ENCODE peak calls at places on chromosome 19, in eight cellular contexts. W is A549, H is fibroblast of pulmonary artery, E is ascending aorta, F is AG04450, I is tibial artery, R is SK-N-SH, A is psoas muscle. M is an unnamed sample.

GRCh38 chr19:8126511-8126910 is 22.9 kb downstream of the FBN3 start:
- DNase-seq in F (no peak), R (no peak), I (no peak), H (no peak), E (no peak), A (no peak), W (no peak), M (no peak)

GRCh38 chr19:43570174-43570791 is 5.0 kb downstream of the XRCC1 start:
- DNase-seq in F (no peak), E (no peak), H (no peak), A (no peak), R (no peak), I (no peak), W (no peak), M (no peak)

GRCh38 chr19:44455100-44455499 is 6.8 kb upstream of the ZNF229 start:
- DNase-seq in W (no peak), F (no peak), A (no peak), R (no peak), E (no peak), I (no peak), H (no peak), M (no peak)

GRCh38 chr19:6312018-6312417 is 21.4 kb downstream of the ACER1 start:
- DNase-seq in W (no peak), F (no peak), E (no peak), I (no peak), A (no peak), H (no peak), R (no peak), M (no peak)

GRCh38 chr19:1073956-1074511 is 7.1 kb downstream of the ARHGAP45 start:
- DNase-seq in F (no peak), H (no peak), R (no peak), W (no peak), E (no peak), A (no peak), I (no peak), M (peak)

GRCh38 chr19:50214699-50215543 is 11.5 kb downstream of the MYH14 start:
- DNase-seq in H (no peak), R (no peak), I (no peak), W (no peak), A (no peak), E (no peak), F (no peak), M (peak)

GRCh38 chr19:42442833-42443232 is at the start of gene CXCL17:
- DNase-seq in E (no peak), F (no peak), R (no peak), I (no peak), W (no peak), H (no peak), A (no peak), M (no peak)

GRCh38 chr19:56091066-56091490 is 30.0 kb downstream of the ZNF787 start:
- DNase-seq in R (no peak), H (peak), I (no peak), A (no peak), W (no peak), E (no peak), F (no peak), M (no peak)

GRCh38 chr19:43731854-43732253 is 16.0 kb downstream of the IRGC start:
- DNase-seq in H (no peak), I (no peak), F (no peak), R (no peak), W (no peak), A (no peak), E (no peak), M (no peak)

GRCh38 chr19:49340069-49340864 is 5.1 kb downstream of the CD37 start:
- DNase-seq in I (peak), H (no peak), R (no peak), W (no peak), A (peak), F (no peak), E (no peak), M (peak)

GRCh38 chr19:28531979-28532378 is 681.0 kb downstream of the UQCRFS1 start:
- DNase-seq in A (no peak), F (no peak), I (no peak), E (no peak), H (no peak), R (no peak), W (no peak), M (no peak)

GRCh38 chr19:11887247-11887617 is 350 bp upstream of the ZNF69 start:
- DNase-seq in A (no peak), E (no peak), W (no peak), R (no peak), H (no peak), F (no peak), I (no peak), M (no peak)

GRCh38 chr19:7292950-7293794 is 1.0 kb downstream of the INSR start:
- DNase-seq in W (no peak), E (no peak), F (no peak), A (peak), I (peak), R (peak), H (no peak), M (peak)

GRCh38 chr19:2072757-2073551 is 21.9 kb upstream of the MKNK2 start:
- DNase-seq in E (no peak), H (no peak), F (no peak), A (no peak), W (no peak), I (no peak), R (peak), M (no peak)

GRCh38 chr19:11260996-11261395 is 1.3 kb downstream of the DOCK6 start:
- DNase-seq in H (no peak), W (no peak), R (no peak), A (no peak), F (no peak), E (no peak), I (no peak), M (no peak)

GRCh38 chr19:5707576-5708575 is 12.1 kb downstream of the LONP1 start:
- DNase-seq in E (no peak), A (peak), H (no peak), R (peak), F (no peak), W (no peak), I (no peak), M (no peak)

DNA sequence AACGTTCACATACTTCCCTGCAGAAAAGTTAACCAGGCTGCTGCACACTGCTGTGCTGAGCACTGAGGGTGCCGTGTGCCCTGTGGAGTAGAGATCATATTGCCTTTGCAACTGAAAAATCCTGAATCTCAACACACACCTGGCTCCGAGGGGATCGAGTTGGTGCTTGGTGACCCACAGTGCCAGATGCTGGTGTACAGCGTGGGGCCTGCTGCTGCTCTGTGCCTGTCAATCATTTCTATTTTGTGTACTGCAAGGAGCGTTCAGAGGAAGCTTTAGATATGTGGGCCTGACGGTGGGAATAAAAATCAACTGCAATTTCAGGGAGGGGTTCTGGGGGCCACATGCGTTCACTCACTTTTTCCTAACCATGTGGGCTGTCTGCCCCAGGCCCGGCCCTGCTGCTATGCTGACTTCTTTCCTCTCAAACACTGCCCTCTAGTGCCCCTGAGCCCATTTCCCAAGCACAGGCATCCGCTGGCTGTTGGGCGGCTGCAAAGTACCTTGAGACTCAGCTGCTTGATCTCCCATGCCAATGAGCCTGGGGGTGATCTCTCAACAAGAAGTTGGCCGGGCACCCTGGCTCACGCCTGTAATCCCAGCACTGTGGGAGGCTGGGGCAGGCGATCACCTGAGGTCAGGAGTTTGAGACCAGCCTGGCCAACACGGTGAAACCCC is 9.7 kb upstream of the LENG8 start:
- DNase-seq in W (peak), F (no peak), A (no peak), H (peak), E (no peak), R (peak), I (no peak), M (no peak)
- TF ChIP-seq CTCF in W (peak), F (peak), A (no peak), H (peak), E (peak), R (peak), I (no peak), M (peak)

DNA sequence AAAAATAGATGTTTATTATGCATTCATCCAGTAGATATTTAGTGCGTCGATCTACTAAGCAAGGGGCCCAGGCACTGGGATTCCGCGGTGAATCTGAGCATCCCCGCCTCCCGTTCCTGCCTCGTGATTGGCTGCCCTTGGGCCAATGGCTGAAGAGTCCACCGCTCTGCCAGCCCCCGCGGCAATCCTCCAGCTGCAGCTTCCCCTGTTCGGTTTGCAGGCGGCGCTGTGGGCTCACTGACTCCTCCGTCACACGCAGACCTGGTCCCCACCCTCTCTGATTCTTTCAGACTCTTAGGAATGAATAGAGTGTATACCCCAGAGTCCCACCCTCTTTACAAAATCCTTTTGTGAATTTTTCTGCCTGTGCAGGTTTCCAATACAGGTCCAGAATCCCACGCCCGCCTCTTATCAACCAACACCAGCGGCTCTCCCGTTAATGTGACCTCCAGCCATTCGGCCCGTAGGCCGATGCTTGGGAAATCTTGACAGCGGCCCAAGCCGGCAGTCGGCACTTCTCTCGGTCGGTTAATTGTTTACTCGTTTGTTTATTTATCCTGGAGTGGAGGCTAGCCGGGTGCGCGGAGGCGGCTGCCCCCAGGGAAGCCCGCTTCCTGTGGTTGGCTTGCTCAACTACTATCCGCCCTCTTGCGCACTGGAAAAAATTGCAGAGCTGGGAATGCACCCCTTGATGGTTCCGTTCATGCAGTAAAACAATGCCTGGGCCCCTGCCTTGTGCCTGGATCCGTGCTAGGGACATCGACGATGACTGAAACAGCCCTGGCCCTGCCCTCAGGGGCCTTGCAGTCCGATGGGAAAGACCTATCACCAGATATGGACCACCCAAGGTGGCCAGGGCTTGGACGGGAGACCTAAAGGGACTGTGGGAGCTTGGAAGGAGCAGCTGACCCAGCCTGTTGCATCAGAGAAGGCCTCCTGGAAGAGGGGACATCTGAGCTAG is 4.5 kb upstream of the ARHGAP35 start:
- DNase-seq in F (peak), I (peak), H (peak), E (peak), W (peak), A (peak), R (peak), M (peak)
- H3K4me3 ChIP-seq in F (peak), I (peak), H (peak), E (peak), W (peak), A (peak), R (no peak), M (peak)

GRCh38 chr19:39413269-39413902 is 917 bp downstream of the PLEKHG2 start:
- DNase-seq in H (peak), W (peak), F (no peak), I (peak), E (no peak), R (peak), A (peak), M (peak)

GRCh38 chr19:39412100-39412866 is at the start of gene PLEKHG2:
- DNase-seq in R (peak), I (peak), E (peak), A (peak), F (peak), H (peak), W (peak), M (peak)

GRCh38 chr19:39412867-39413268 is 399 bp downstream of the PLEKHG2 start:
- DNase-seq in F (no peak), A (no peak), I (peak), W (no peak), H (no peak), R (no peak), E (no peak), M (no peak)

GRCh38 chr19:39415111-39416046 is 2.9 kb downstream of the PLEKHG2 start:
- DNase-seq in A (no peak), I (no peak), R (no peak), W (no peak), H (no peak), F (no peak), E (no peak), M (no peak)

GRCh38 chr19:39413903-39414608 is 1.6 kb downstream of the PLEKHG2 start:
- DNase-seq in I (peak), E (no peak), R (peak), A (no peak), H (no peak), W (peak), F (no peak), M (no peak)
- TF ChIP-seq CTCF in I (no peak), E (no peak), R (peak), A (no peak), H (no peak), W (peak), F (peak), M (peak)

DNA sequence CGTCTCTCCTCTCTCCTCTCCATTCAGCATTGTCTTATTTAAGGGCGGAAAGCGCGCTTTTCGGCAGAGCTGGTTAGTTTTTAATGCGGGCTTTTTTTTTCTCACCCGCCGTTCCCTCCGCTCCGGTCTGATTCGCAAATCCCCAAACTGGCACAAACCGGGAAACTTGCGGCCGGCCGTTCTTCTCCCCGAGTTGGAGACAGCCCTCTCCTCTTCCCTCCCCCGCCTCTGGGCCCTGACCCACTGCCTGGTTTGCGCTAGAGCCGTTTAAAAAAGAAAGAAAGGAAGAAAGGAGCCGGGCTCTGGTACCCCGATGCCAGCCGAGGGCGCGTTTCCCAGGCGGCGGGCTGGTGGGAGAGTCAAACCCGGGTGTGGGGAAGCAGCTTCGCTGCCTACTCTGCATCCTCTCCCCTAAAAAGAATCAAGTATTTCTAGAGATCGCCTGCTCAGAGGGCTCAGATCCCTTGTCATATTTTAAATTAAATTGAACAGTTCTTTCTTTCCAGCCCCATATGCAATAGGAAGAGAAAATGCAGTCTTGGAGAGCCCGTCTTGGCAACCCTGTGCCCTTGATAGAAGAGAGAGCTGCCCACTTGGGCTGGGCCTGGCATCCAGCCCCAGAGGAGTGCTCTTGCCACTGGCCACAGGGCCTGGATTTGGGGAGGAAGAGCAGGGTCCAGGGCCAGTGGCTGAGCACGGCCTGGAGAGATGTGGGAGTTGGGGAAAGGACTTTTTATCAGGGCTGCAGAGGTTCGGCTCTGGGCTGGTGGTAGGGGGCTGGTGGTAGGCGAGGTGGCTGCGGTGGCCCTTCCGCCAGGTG is 19.0 kb downstream of the NFIX start:
- DNase-seq in A (no peak), R (no peak), I (no peak), W (no peak), F (no peak), E (no peak), H (peak), M (no peak)
- H3K4me3 ChIP-seq in A (peak), R (no peak), I (peak), W (no peak), F (no peak), E (peak), H (peak), M (peak)

GRCh38 chr19:31252476-31252875 is 96.8 kb downstream of the TSHZ3 start:
- DNase-seq in H (no peak), A (no peak), I (no peak), F (no peak), R (no peak), W (no peak), E (no peak), M (no peak)

GRCh38 chr19:31254611-31255010 is 94.6 kb downstream of the TSHZ3 start:
- DNase-seq in F (no peak), H (no peak), E (no peak), R (no peak), A (no peak), W (no peak), I (no peak), M (no peak)

GRCh38 chr19:31253816-31254551 is 95.3 kb downstream of the TSHZ3 start:
- DNase-seq in A (peak), R (no peak), H (peak), F (peak), I (no peak), E (no peak), W (no peak), M (no peak)

GRCh38 chr19:31249217-31249616 is 100.0 kb downstream of the TSHZ3 start:
- DNase-seq in H (no peak), F (no peak), A (no peak), I (no peak), R (no peak), E (no peak), W (no peak), M (no peak)
- TF ChIP-seq CTCF in H (peak), F (no peak), A (no peak), I (no peak), R (peak), E (no peak), W (peak), M (no peak)

GRCh38 chr19:4538601-4538954 is 1.3 kb downstream of the LRG1 start:
- DNase-seq in H (no peak), W (no peak), A (no peak), I (no peak), F (no peak), E (no peak), R (no peak), M (no peak)

GRCh38 chr19:4539169-4539696 is 603 bp downstream of the LRG1 start:
- DNase-seq in E (no peak), I (no peak), R (no peak), W (no peak), F (no peak), H (no peak), A (no peak), M (no peak)

GRCh38 chr19:4539697-4540581 is at the start of gene LRG1:
- DNase-seq in A (no peak), F (no peak), R (no peak), H (peak), W (no peak), I (peak), E (no peak), M (peak)

GRCh38 chr19:4536798-4537197 is 1.8 kb upstream of the PLIN5 start:
- DNase-seq in R (peak), I (no peak), H (no peak), F (no peak), A (no peak), E (no peak), W (no peak), M (no peak)

DNA sequence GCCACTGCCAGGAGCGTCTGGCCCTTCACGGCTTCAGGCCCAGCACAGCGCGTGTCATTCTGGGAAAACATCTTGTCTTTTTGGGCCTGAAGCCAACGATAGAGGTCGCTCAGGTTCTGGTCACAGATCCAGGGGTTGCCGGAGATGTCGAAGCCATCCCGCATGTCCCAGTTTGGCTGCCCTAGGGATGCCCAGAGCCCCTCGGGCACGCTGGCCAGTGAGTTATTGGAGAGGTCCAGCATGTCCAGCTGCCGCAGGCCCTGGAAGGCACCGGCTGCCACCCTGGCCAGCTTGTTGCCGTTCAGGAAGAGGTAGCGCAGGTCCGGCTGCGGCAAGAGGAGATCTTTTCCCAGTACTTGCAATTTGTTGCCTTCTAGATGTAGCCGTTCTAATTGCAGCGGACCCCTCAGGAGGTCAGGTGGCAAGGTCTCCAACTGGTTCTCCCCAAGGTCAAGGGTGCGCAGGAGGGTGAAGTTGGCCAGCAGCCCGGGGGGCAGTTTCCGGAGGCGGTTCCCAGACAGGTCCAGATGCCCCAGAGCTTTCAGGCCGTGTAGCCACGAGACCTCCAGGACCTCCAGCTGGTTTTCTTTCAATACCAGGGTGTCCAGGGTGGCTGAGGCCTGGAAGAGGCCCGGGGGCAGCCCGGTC is 1.8 kb downstream of the LRG1 start:
- DNase-seq in E (no peak), R (no peak), W (no peak), I (no peak), H (no peak), F (no peak), A (no peak), M (no peak)
- H3K4me3 ChIP-seq in E (no peak), R (no peak), W (no peak), I (no peak), H (no peak), F (no peak), A (no peak), M (no peak)

GRCh38 chr19:35207391-35207871 is 21.1 kb downstream of the FAM187B start:
- DNase-seq in A (no peak), F (no peak), H (no peak), R (no peak), E (no peak), W (no peak), I (no peak), M (no peak)
- TF ChIP-seq CTCF in A (no peak), F (no peak), H (no peak), R (no peak), E (no peak), W (no peak), I (no peak), M (no peak)